ENCODE peak calls at places on chromosome 13, in four cellular contexts. One of them, this sample, is unnamed.
A peak's percentile ranks its signal among the peaks of the same experiment; 100 is the strongest.

GRCh38 chr13:20118268-20119140 is 42.3 kb downstream of the GJA3 start:
- DNase-seq in sciatic nerve: peak; percentile 69
- DNase-seq in thoracic aorta: no peak
- DNase-seq in HTR-8/SVneo: no peak
- DNase-seq in this sample: peak; percentile 87

GRCh38 chr13:112840472-112841302 is 128.3 kb upstream of the MCF2L start:
- DNase-seq in sciatic nerve: peak; percentile 59
- DNase-seq in thoracic aorta: no peak
- DNase-seq in HTR-8/SVneo: no peak
- DNase-seq in this sample: no peak

GRCh38 chr13:40169476-40169875 is 497.0 kb downstream of the FOXO1 start:
- DNase-seq in sciatic nerve: no peak
- DNase-seq in thoracic aorta: no peak
- DNase-seq in HTR-8/SVneo: no peak
- DNase-seq in this sample: no peak

GRCh38 chr13:109859898-109860297 is 73.5 kb upstream of the IRS2 start:
- DNase-seq in sciatic nerve: no peak
- DNase-seq in thoracic aorta: no peak
- DNase-seq in HTR-8/SVneo: no peak
- DNase-seq in this sample: no peak

GRCh38 chr13:90594694-90595093 is 752.8 kb upstream of the MIR17HG start:
- DNase-seq in sciatic nerve: no peak
- DNase-seq in thoracic aorta: no peak
- DNase-seq in HTR-8/SVneo: peak; percentile 5
- DNase-seq in this sample: no peak

GRCh38 chr13:99948907-99949656 is 22.5 kb downstream of the ZIC5 start:
- DNase-seq in sciatic nerve: peak; percentile 13
- DNase-seq in thoracic aorta: no peak
- DNase-seq in HTR-8/SVneo: no peak
- DNase-seq in this sample: no peak

GRCh38 chr13:104011505-104012270 is 945.5 kb upstream of the SLC10A2 start:
- DNase-seq in sciatic nerve: no peak
- DNase-seq in thoracic aorta: no peak
- DNase-seq in HTR-8/SVneo: no peak
- DNase-seq in this sample: no peak

GRCh38 chr13:31409678-31410356 is 210.0 kb downstream of the B3GLCT start:
- DNase-seq in sciatic nerve: no peak
- DNase-seq in thoracic aorta: no peak
- DNase-seq in HTR-8/SVneo: no peak
- DNase-seq in this sample: no peak

GRCh38 chr13:50713849-50714248 is 129.6 kb downstream of the DLEU7 start:
- DNase-seq in sciatic nerve: no peak
- DNase-seq in thoracic aorta: no peak
- DNase-seq in HTR-8/SVneo: peak; percentile 12
- DNase-seq in this sample: no peak

GRCh38 chr13:112072531-112073244 is 5.7 kb downstream of the SOX1 start:
- DNase-seq in sciatic nerve: no peak
- DNase-seq in thoracic aorta: no peak
- DNase-seq in HTR-8/SVneo: no peak
- DNase-seq in this sample: no peak

GRCh38 chr13:46605824-46606554 is 53.0 kb downstream of the LRCH1 start:
- DNase-seq in sciatic nerve: no peak
- DNase-seq in thoracic aorta: no peak
- DNase-seq in HTR-8/SVneo: no peak
- DNase-seq in this sample: no peak

GRCh38 chr13:44364601-44365000 is 9.0 kb upstream of the SERP2 start:
- DNase-seq in sciatic nerve: no peak
- DNase-seq in thoracic aorta: no peak
- DNase-seq in HTR-8/SVneo: peak; percentile 22
- DNase-seq in this sample: no peak

GRCh38 chr13:27130223-27131015 is 41.2 kb downstream of the USP12 start:
- DNase-seq in sciatic nerve: no peak
- DNase-seq in thoracic aorta: no peak
- DNase-seq in HTR-8/SVneo: no peak
- DNase-seq in this sample: no peak

GRCh38 chr13:73958657-73959397 is 175.4 kb downstream of the KLF12 start:
- DNase-seq in sciatic nerve: no peak
- DNase-seq in thoracic aorta: no peak
- DNase-seq in HTR-8/SVneo: no peak
- DNase-seq in this sample: no peak

GRCh38 chr13:88656751-88657150 is 985.6 kb downstream of the SLITRK5 start:
- DNase-seq in sciatic nerve: no peak
- DNase-seq in thoracic aorta: no peak
- DNase-seq in HTR-8/SVneo: no peak
- DNase-seq in this sample: no peak

GRCh38 chr13:43267916-43268315 is 244.5 kb downstream of the DNAJC15 start:
- DNase-seq in sciatic nerve: no peak
- DNase-seq in thoracic aorta: no peak
- DNase-seq in HTR-8/SVneo: no peak
- DNase-seq in this sample: no peak

GRCh38 chr13:30147380-30147779 is 160.0 kb downstream of the KATNAL1 start:
- DNase-seq in sciatic nerve: no peak
- DNase-seq in thoracic aorta: no peak
- DNase-seq in HTR-8/SVneo: no peak
- DNase-seq in this sample: no peak

GRCh38 chr13:102191951-102192461 is 209.8 kb downstream of the FGF14 start:
- DNase-seq in sciatic nerve: no peak
- DNase-seq in thoracic aorta: no peak
- DNase-seq in HTR-8/SVneo: no peak
- DNase-seq in this sample: no peak

GRCh38 chr13:93146584-93147292 is 79.9 kb upstream of the GPC6 start:
- DNase-seq in sciatic nerve: no peak
- DNase-seq in thoracic aorta: no peak
- DNase-seq in HTR-8/SVneo: no peak
- DNase-seq in this sample: no peak

GRCh38 chr13:30312859-30313258 is 5.5 kb upstream of the KATNAL1 start:
- DNase-seq in sciatic nerve: no peak
- DNase-seq in thoracic aorta: no peak
- DNase-seq in HTR-8/SVneo: no peak
- DNase-seq in this sample: no peak

GRCh38 chr13:26458196-26458734 is 99.2 kb upstream of the WASF3 start:
- DNase-seq in sciatic nerve: no peak
- DNase-seq in thoracic aorta: no peak
- DNase-seq in HTR-8/SVneo: no peak
- DNase-seq in this sample: no peak

GRCh38 chr13:113936166-113936565 is 37.7 kb downstream of the C13orf46 start:
- DNase-seq in sciatic nerve: peak; percentile 45
- DNase-seq in thoracic aorta: no peak
- DNase-seq in HTR-8/SVneo: no peak
- DNase-seq in this sample: peak; percentile 52

GRCh38 chr13:98524391-98524790 is 52.5 kb downstream of the STK24 start:
- DNase-seq in sciatic nerve: no peak
- DNase-seq in thoracic aorta: no peak
- DNase-seq in HTR-8/SVneo: no peak
- DNase-seq in this sample: no peak

GRCh38 chr13:100987993-100988392 is 313.4 kb upstream of the TMTC4 start:
- DNase-seq in sciatic nerve: no peak
- DNase-seq in thoracic aorta: no peak
- DNase-seq in HTR-8/SVneo: no peak
- DNase-seq in this sample: no peak

GRCh38 chr13:30928971-30929370 is 3.5 kb upstream of the TEX26 start:
- DNase-seq in sciatic nerve: no peak
- DNase-seq in thoracic aorta: no peak
- DNase-seq in HTR-8/SVneo: no peak
- DNase-seq in this sample: no peak

GRCh38 chr13:111017755-111018487 is 97.2 kb upstream of the ARHGEF7 start:
- DNase-seq in sciatic nerve: no peak
- DNase-seq in thoracic aorta: no peak
- DNase-seq in HTR-8/SVneo: no peak
- DNase-seq in this sample: no peak

GRCh38 chr13:94079876-94080275 is 399.6 kb downstream of the DCT start:
- DNase-seq in sciatic nerve: no peak
- DNase-seq in thoracic aorta: no peak
- DNase-seq in HTR-8/SVneo: no peak
- DNase-seq in this sample: no peak

This sample was measured in sigmoid colon.